ENCODE peak calls at places on chromosomes 16 and 17, in five cellular contexts. U is breast epithelium; T is stimulated activated CD8-positive, alpha-beta memory T cell treated with anti-CD3 and anti-CD28 coated beads, Interleukin-7, amount 100 ng/mL, for 1 hour; V is T-helper 2 cell; L is HTR-8/SVneo. N is an unnamed sample.

GRCh38 chr16:57000271-57001025 is 11.1 kb downstream of the NLRC5 start:
- DNase-seq in U (no peak), T (peak; percentile 22), V (peak; percentile 46), L (peak; percentile 61), N (peak; percentile 40)

GRCh38 chr16:70520612-70521297 is 2.6 kb downstream of the COG4 start:
- DNase-seq in U (no peak), T (no peak), V (peak; percentile 91), L (peak; percentile 44), N (no peak)

GRCh38 chr16:57284952-57285263 is 436 bp upstream of the PLLP start:
- DNase-seq in U (no peak), T (no peak), V (no peak), L (no peak), N (no peak)

GRCh38 chr17:9837551-9838471 is 12.1 kb downstream of the GLP2R start:
- DNase-seq in U (no peak), T (no peak), V (no peak), L (peak; percentile 57), N (no peak)

GRCh38 chr17:72494576-72494975 is 373.8 kb downstream of the SOX9 start:
- DNase-seq in U (no peak), T (no peak), V (no peak), L (no peak), N (no peak)

GRCh38 chr16:59632266-59632855 is 898.2 kb upstream of the GOT2 start:
- DNase-seq in U (no peak), T (no peak), V (no peak), L (no peak), N (no peak)

GRCh38 chr17:17171991-17172939 is 33.9 kb downstream of the PLD6 start:
- DNase-seq in U (no peak), T (no peak), V (no peak), L (no peak), N (no peak)

GRCh38 chr16:14302399-14303181 is 231.5 kb downstream of the MRTFB start:
- DNase-seq in U (no peak), T (no peak), V (no peak), L (no peak), N (no peak)

GRCh38 chr16:26433807-26434206 is 632.9 kb upstream of the C16orf82 start:
- DNase-seq in U (no peak), T (no peak), V (no peak), L (no peak), N (no peak)

GRCh38 chr16:87062569-87063442 is 254.4 kb downstream of the C16orf95 start:
- DNase-seq in U (peak; percentile 34), T (no peak), V (peak; percentile 64), L (peak; percentile 88), N (no peak)

GRCh38 chr17:65554568-65555223 is 6.8 kb downstream of the AXIN2 start:
- DNase-seq in U (no peak), T (no peak), V (peak; percentile 19), L (no peak), N (no peak)

GRCh38 chr16:48329138-48329537 is 56.1 kb downstream of the SIAH1 start:
- DNase-seq in U (no peak), T (no peak), V (no peak), L (no peak), N (no peak)

GRCh38 chr16:80614908-80615696 is 74.3 kb downstream of the DYNLRB2 start:
- DNase-seq in U (no peak), T (no peak), V (no peak), L (peak; percentile 95), N (no peak)

GRCh38 chr17:82077617-82078358 is 12.2 kb upstream of the DUS1L start:
- DNase-seq in U (peak; percentile 64), T (no peak), V (no peak), L (no peak), N (no peak)

GRCh38 chr17:59476413-59476812 is 89.0 kb upstream of the DHX40 start:
- DNase-seq in U (no peak), T (no peak), V (no peak), L (no peak), N (no peak)